ENCODE peak calls at places on chromosome 1, in six cellular contexts. One of them, this sample, is unnamed.
A peak's percentile ranks its signal among the peaks of the same experiment; 100 is the strongest.

GRCh38 chr1:228158151-228158571 is 7.4 kb upstream of the IBA57 start:
- DNase-seq in CD14-positive monocyte: no peak
- DNase-seq in esophagus muscularis mucosa: no peak
- DNase-seq in fibroblast of mammary gland: no peak
- DNase-seq in colonic mucosa: no peak
- DNase-seq in H9: no peak
- DNase-seq in this sample: no peak

GRCh38 chr1:60921175-60921574 is 161.2 kb upstream of the NFIA start:
- DNase-seq in CD14-positive monocyte: no peak
- DNase-seq in esophagus muscularis mucosa: no peak
- DNase-seq in fibroblast of mammary gland: no peak
- DNase-seq in colonic mucosa: no peak
- DNase-seq in H9: no peak
- DNase-seq in this sample: no peak

GRCh38 chr1:54604051-54604450 is 19.3 kb downstream of the FAM151A start:
- DNase-seq in CD14-positive monocyte: no peak
- DNase-seq in esophagus muscularis mucosa: no peak
- DNase-seq in fibroblast of mammary gland: no peak
- DNase-seq in colonic mucosa: peak; percentile 87
- DNase-seq in H9: no peak
- DNase-seq in this sample: no peak

GRCh38 chr1:44862829-44863406 is 19.9 kb upstream of the PTCH2 start:
- DNase-seq in CD14-positive monocyte: no peak
- DNase-seq in esophagus muscularis mucosa: no peak
- DNase-seq in fibroblast of mammary gland: peak; percentile 74
- DNase-seq in colonic mucosa: no peak
- DNase-seq in H9: no peak
- DNase-seq in this sample: no peak

GRCh38 chr1:88191917-88192316 is 492.2 kb upstream of the PKN2 start:
- DNase-seq in CD14-positive monocyte: no peak
- DNase-seq in esophagus muscularis mucosa: no peak
- DNase-seq in fibroblast of mammary gland: no peak
- DNase-seq in colonic mucosa: no peak
- DNase-seq in H9: no peak
- DNase-seq in this sample: no peak

GRCh38 chr1:206470692-206471414 is 577 bp downstream of the IKBKE start:
- DNase-seq in CD14-positive monocyte: peak; percentile 59
- DNase-seq in esophagus muscularis mucosa: no peak
- DNase-seq in fibroblast of mammary gland: peak; percentile 84
- DNase-seq in colonic mucosa: peak; percentile 45
- DNase-seq in H9: peak; percentile 70
- DNase-seq in this sample: no peak

GRCh38 chr1:234732671-234733390 is 122.9 kb upstream of the IRF2BP2 start:
- DNase-seq in CD14-positive monocyte: no peak
- DNase-seq in esophagus muscularis mucosa: no peak
- DNase-seq in fibroblast of mammary gland: no peak
- DNase-seq in colonic mucosa: no peak
- DNase-seq in H9: no peak
- DNase-seq in this sample: no peak

GRCh38 chr1:10730985-10731384 is 65.5 kb downstream of the CASZ1 start:
- DNase-seq in CD14-positive monocyte: no peak
- DNase-seq in esophagus muscularis mucosa: no peak
- DNase-seq in fibroblast of mammary gland: peak; percentile 71
- DNase-seq in colonic mucosa: no peak
- DNase-seq in H9: no peak
- DNase-seq in this sample: peak; percentile 47

GRCh38 chr1:181033128-181033798 is 520 bp upstream of the MR1 start:
- DNase-seq in CD14-positive monocyte: peak; percentile 71
- DNase-seq in esophagus muscularis mucosa: no peak
- DNase-seq in fibroblast of mammary gland: peak; percentile 53
- DNase-seq in colonic mucosa: peak; percentile 39
- DNase-seq in H9: no peak
- DNase-seq in this sample: no peak

GRCh38 chr1:7341145-7341900 is 429.8 kb upstream of the VAMP3 start:
- DNase-seq in CD14-positive monocyte: no peak
- DNase-seq in esophagus muscularis mucosa: no peak
- DNase-seq in fibroblast of mammary gland: no peak
- DNase-seq in colonic mucosa: peak; percentile 36
- DNase-seq in H9: no peak
- DNase-seq in this sample: no peak

DNA sequence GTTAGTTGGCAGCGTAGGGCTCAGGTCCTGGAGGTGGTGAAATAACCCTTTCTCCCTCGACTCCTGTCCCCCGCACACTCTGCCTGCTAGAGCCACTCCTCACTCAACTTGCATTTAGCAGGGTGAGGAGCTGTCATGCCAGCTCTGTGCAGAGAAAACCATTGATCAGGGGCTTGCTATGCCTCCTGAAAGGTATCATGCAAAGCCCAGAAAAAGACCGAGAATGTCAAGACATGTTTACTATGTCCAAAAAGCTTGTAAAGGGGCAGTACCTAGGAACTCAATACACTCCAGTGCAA is 18.0 kb downstream of the ALDH4A1 start:
- DNase-seq in CD14-positive monocyte: no peak
- DNase-seq in esophagus muscularis mucosa: no peak
- DNase-seq in fibroblast of mammary gland: no peak
- DNase-seq in colonic mucosa: no peak
- DNase-seq in H9: no peak
- DNase-seq in this sample: no peak
- TF ChIP-seq CTCF in CD14-positive monocyte: peak; percentile 65
- TF ChIP-seq CTCF in esophagus muscularis mucosa: no peak
- TF ChIP-seq CTCF in fibroblast of mammary gland: no peak
- TF ChIP-seq CTCF in colonic mucosa: peak; percentile 27
- TF ChIP-seq CTCF in H9: no peak
- TF ChIP-seq CTCF in this sample: no peak

GRCh38 chr1:13825033-13825432 is 125.0 kb downstream of the PRDM2 start:
- DNase-seq in CD14-positive monocyte: no peak
- DNase-seq in esophagus muscularis mucosa: peak; percentile 89
- DNase-seq in fibroblast of mammary gland: peak; percentile 20
- DNase-seq in colonic mucosa: peak; percentile 4
- DNase-seq in H9: peak; percentile 12
- DNase-seq in this sample: no peak
- TF ChIP-seq CTCF in CD14-positive monocyte: no peak
- TF ChIP-seq CTCF in esophagus muscularis mucosa: no peak
- TF ChIP-seq CTCF in fibroblast of mammary gland: peak; percentile 14
- TF ChIP-seq CTCF in colonic mucosa: no peak
- TF ChIP-seq CTCF in H9: no peak
- TF ChIP-seq CTCF in this sample: peak; percentile 30

DNA sequence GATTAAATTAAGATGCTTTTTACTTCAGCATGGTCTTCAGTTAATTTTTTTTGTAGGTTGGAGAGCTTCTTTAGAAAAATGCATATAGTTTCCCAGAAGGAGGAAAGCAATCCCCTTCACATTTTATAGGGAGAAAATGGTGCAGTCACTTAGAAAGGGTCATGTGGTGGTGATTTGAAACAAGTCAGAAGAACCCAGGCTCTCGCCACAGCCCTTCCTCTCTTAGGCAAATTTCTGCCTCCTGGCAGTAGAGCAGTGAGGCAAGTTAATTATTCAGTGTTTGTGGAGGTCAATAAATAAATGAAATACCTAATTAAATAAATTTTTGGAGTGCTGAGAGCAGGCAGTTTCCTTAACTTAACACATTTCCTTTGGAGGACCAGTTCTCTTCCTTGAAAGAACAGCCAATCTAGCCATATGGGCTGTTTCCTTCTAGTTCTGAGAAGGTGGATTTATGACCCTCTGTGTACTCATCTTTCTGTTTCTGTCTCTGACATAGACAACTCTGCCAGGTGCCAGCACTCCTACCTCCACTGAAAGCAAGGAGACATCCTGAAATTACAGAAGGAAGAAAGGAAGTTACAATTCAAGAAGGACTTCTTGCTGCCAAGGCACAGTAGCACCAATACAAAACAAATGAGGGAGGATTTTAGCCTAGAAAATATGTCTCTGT is 19.0 kb upstream of the POGZ start:
- DNase-seq in CD14-positive monocyte: no peak
- DNase-seq in esophagus muscularis mucosa: peak; percentile 17
- DNase-seq in fibroblast of mammary gland: no peak
- DNase-seq in colonic mucosa: no peak
- DNase-seq in H9: no peak
- DNase-seq in this sample: no peak
- TF ChIP-seq CTCF in CD14-positive monocyte: no peak
- TF ChIP-seq CTCF in esophagus muscularis mucosa: no peak
- TF ChIP-seq CTCF in fibroblast of mammary gland: no peak
- TF ChIP-seq CTCF in colonic mucosa: no peak
- TF ChIP-seq CTCF in H9: no peak
- TF ChIP-seq CTCF in this sample: no peak

DNA sequence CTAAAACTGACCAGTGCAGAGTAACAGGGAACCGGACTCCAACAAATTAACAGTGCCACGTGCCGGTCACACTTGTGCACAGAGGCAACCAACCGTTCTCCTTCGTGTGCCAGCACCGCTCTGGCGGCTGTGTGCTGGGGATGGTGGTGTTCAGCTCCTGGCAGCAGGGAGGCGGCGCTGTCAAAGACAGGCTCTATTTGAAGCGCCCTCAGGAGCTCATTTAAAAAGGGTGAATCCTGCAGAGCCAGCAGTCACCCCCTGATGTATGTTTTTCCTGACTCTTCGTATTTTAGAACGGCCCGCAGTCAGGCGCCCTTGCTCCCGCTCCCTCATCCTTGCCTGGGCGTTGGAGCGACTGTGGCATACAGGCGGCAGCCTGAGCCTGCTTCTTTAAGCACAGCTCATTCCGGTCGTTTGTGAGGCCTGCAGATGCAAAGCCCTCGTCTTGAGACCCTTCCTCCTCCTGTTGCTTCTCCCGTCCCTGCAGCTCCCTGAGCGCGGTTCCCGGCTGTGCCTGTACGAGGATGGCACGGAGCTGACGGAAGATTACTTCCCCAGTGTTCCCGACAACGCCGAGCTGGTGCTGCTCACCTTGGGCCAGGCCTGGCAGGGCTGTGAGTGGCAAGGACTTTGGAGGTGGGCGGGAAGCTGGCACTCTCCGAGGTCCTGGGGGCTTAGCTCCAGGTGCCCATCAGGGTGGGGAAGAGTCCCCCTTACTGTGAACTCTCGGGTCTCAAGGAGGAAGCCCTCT is 1.1 kb downstream of the DFFB start:
- DNase-seq in CD14-positive monocyte: no peak
- DNase-seq in esophagus muscularis mucosa: no peak
- DNase-seq in fibroblast of mammary gland: peak; percentile 28
- DNase-seq in colonic mucosa: no peak
- DNase-seq in H9: no peak
- DNase-seq in this sample: no peak
- TF ChIP-seq CTCF in CD14-positive monocyte: no peak
- TF ChIP-seq CTCF in esophagus muscularis mucosa: no peak
- TF ChIP-seq CTCF in fibroblast of mammary gland: no peak
- TF ChIP-seq CTCF in colonic mucosa: no peak
- TF ChIP-seq CTCF in H9: peak; percentile 15
- TF ChIP-seq CTCF in this sample: peak; percentile 47

GRCh38 chr1:160780398-160780755 is 15.6 kb upstream of the LY9 start:
- DNase-seq in CD14-positive monocyte: no peak
- DNase-seq in esophagus muscularis mucosa: peak; percentile 72
- DNase-seq in fibroblast of mammary gland: no peak
- DNase-seq in colonic mucosa: no peak
- DNase-seq in H9: no peak
- DNase-seq in this sample: no peak
- TF ChIP-seq CTCF in CD14-positive monocyte: peak; percentile 4
- TF ChIP-seq CTCF in esophagus muscularis mucosa: no peak
- TF ChIP-seq CTCF in fibroblast of mammary gland: no peak
- TF ChIP-seq CTCF in colonic mucosa: no peak
- TF ChIP-seq CTCF in H9: no peak
- TF ChIP-seq CTCF in this sample: no peak

DNA sequence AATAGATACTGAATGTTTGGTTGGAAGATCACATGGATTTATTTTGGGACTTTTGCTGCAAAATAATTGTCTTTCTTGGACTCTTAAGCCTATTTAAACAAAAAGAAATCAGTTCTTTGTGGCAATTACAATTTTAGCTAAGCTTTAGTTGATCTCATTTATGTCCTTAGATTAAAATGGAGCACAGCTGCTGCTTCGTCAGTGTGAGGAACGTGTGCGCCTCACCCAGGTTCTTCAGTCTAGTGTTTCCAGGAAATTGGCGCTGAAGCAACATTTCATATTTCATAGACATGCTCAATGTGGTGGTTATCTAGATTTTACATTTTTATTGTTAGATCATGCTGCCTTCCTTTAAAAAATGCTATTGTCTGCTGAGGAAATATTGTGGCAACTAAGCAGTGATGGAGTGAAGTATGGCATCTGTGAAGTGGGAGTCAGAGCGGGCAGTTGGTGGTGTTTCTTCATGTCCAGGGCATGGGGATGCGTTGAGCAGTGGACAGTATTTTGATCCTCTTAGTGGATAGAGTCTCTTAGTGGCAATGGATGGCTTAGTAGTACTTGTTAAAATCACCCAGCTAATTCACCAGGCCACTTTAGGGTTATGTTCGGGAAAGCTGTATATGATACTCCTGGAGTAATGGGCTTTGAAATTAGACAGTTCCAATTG is 5.6 kb downstream of the DDI2 start:
- DNase-seq in CD14-positive monocyte: no peak
- DNase-seq in esophagus muscularis mucosa: no peak
- DNase-seq in fibroblast of mammary gland: no peak
- DNase-seq in colonic mucosa: no peak
- DNase-seq in H9: no peak
- DNase-seq in this sample: no peak
- TF ChIP-seq CTCF in CD14-positive monocyte: no peak
- TF ChIP-seq CTCF in esophagus muscularis mucosa: no peak
- TF ChIP-seq CTCF in fibroblast of mammary gland: no peak
- TF ChIP-seq CTCF in colonic mucosa: no peak
- TF ChIP-seq CTCF in H9: no peak
- TF ChIP-seq CTCF in this sample: no peak

DNA sequence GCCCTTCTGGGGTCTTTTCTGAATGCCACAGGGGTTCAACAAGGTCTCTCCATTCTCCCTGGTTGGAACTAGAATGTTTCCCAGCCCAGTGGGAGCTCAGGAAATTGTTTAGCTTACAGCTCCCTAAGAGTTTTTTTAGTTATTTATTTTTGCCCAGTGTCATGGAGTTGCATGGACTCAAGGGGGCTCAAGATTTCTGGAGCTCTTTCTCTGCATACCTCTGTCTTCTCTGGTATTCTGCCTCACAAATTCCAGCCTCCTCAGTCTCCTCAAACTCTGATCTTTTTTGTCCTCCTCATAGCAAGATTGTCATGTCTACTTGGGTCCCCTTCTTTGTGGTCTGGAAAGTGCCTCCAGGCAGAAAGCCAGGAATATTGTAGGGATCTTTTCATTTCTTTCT is 15.9 kb upstream of the PPP2R5A start:
- DNase-seq in CD14-positive monocyte: no peak
- DNase-seq in esophagus muscularis mucosa: no peak
- DNase-seq in fibroblast of mammary gland: no peak
- DNase-seq in colonic mucosa: no peak
- DNase-seq in H9: no peak
- DNase-seq in this sample: no peak
- TF ChIP-seq CTCF in CD14-positive monocyte: no peak
- TF ChIP-seq CTCF in esophagus muscularis mucosa: no peak
- TF ChIP-seq CTCF in fibroblast of mammary gland: no peak
- TF ChIP-seq CTCF in colonic mucosa: no peak
- TF ChIP-seq CTCF in H9: peak; percentile 34
- TF ChIP-seq CTCF in this sample: no peak

GRCh38 chr1:46219551-46220520 is 16.7 kb downstream of the LURAP1 start:
- DNase-seq in CD14-positive monocyte: no peak
- DNase-seq in esophagus muscularis mucosa: no peak
- DNase-seq in fibroblast of mammary gland: peak; percentile 14
- DNase-seq in colonic mucosa: no peak
- DNase-seq in H9: no peak
- DNase-seq in this sample: no peak
- TF ChIP-seq CTCF in CD14-positive monocyte: no peak
- TF ChIP-seq CTCF in esophagus muscularis mucosa: no peak
- TF ChIP-seq CTCF in fibroblast of mammary gland: no peak
- TF ChIP-seq CTCF in colonic mucosa: no peak
- TF ChIP-seq CTCF in H9: no peak
- TF ChIP-seq CTCF in this sample: no peak